ENCODE peak calls at places on chromosomes 4 and X, in six cellular contexts. One of them, this sample, is unnamed.

GRCh38 chr4:73646117-73646516 is 25.9 kb upstream of the RASSF6 start:
- DNase-seq in CD4-positive, alpha-beta T cell: no peak
- DNase-seq in PC-3: no peak
- DNase-seq in Right ventricle myocardium inferior: no peak
- DNase-seq in uterus: no peak
- DNase-seq in CD8-positive, alpha-beta memory T cell: no peak
- DNase-seq in this sample: no peak

GRCh38 chr4:729336-730315 is 24.0 kb downstream of the PCGF3 start:
- DNase-seq in CD8-positive, alpha-beta memory T cell: no peak
- DNase-seq in PC-3: no peak
- DNase-seq in uterus: no peak
- DNase-seq in Right ventricle myocardium inferior: no peak
- DNase-seq in CD4-positive, alpha-beta T cell: no peak
- DNase-seq in this sample: no peak

GRCh38 chr4:48970471-48970921 is 15.6 kb upstream of the CWH43 start:
- DNase-seq in PC-3: peak
- DNase-seq in Right ventricle myocardium inferior: no peak
- DNase-seq in CD8-positive, alpha-beta memory T cell: no peak
- DNase-seq in uterus: no peak
- DNase-seq in CD4-positive, alpha-beta T cell: no peak
- DNase-seq in this sample: no peak

GRCh38 chr4:16591867-16592266 is 306.6 kb downstream of the LDB2 start:
- DNase-seq in CD8-positive, alpha-beta memory T cell: no peak
- DNase-seq in CD4-positive, alpha-beta T cell: no peak
- DNase-seq in Right ventricle myocardium inferior: peak
- DNase-seq in PC-3: no peak
- DNase-seq in uterus: peak
- DNase-seq in this sample: no peak

GRCh38 chrX:136941396-136942337 is 61.1 kb upstream of the RBMX start:
- DNase-seq in CD8-positive, alpha-beta memory T cell: no peak
- DNase-seq in Right ventricle myocardium inferior: no peak
- DNase-seq in uterus: no peak
- DNase-seq in PC-3: peak
- DNase-seq in CD4-positive, alpha-beta T cell: no peak
- DNase-seq in this sample: no peak

GRCh38 chrX:152895724-152896420 is 2.0 kb upstream of the ZNF185 start:
- DNase-seq in CD4-positive, alpha-beta T cell: no peak
- DNase-seq in CD8-positive, alpha-beta memory T cell: no peak
- DNase-seq in Right ventricle myocardium inferior: no peak
- DNase-seq in uterus: no peak
- DNase-seq in PC-3: peak
- DNase-seq in this sample: no peak

GRCh38 chr4:44438687-44439086 is 9.9 kb downstream of the KCTD8 start:
- DNase-seq in uterus: no peak
- DNase-seq in CD4-positive, alpha-beta T cell: no peak
- DNase-seq in CD8-positive, alpha-beta memory T cell: no peak
- DNase-seq in PC-3: no peak
- DNase-seq in Right ventricle myocardium inferior: no peak
- DNase-seq in this sample: no peak

GRCh38 chrX:129980043-129980442 is 2.4 kb upstream of the BCORL1 start:
- DNase-seq in uterus: peak
- DNase-seq in PC-3: no peak
- DNase-seq in Right ventricle myocardium inferior: no peak
- DNase-seq in CD4-positive, alpha-beta T cell: no peak
- DNase-seq in CD8-positive, alpha-beta memory T cell: peak
- DNase-seq in this sample: peak

GRCh38 chrX:9519546-9520210 is 54.8 kb downstream of the TBL1X start:
- DNase-seq in Right ventricle myocardium inferior: no peak
- DNase-seq in uterus: peak
- DNase-seq in CD8-positive, alpha-beta memory T cell: no peak
- DNase-seq in PC-3: no peak
- DNase-seq in CD4-positive, alpha-beta T cell: no peak
- DNase-seq in this sample: no peak

GRCh38 chr4:3492741-3493719 is 29.9 kb downstream of the DOK7 start:
- DNase-seq in CD4-positive, alpha-beta T cell: no peak
- DNase-seq in Right ventricle myocardium inferior: peak
- DNase-seq in uterus: no peak
- DNase-seq in PC-3: no peak
- DNase-seq in CD8-positive, alpha-beta memory T cell: no peak
- DNase-seq in this sample: no peak

GRCh38 chrX:143570747-143571146 is 53.5 kb upstream of the SPANXN3 start:
- DNase-seq in uterus: no peak
- DNase-seq in Right ventricle myocardium inferior: no peak
- DNase-seq in CD4-positive, alpha-beta T cell: no peak
- DNase-seq in PC-3: no peak
- DNase-seq in CD8-positive, alpha-beta memory T cell: no peak
- DNase-seq in this sample: no peak

GRCh38 chr4:177191586-177191985 is 118.1 kb upstream of the NEIL3 start:
- DNase-seq in uterus: no peak
- DNase-seq in CD8-positive, alpha-beta memory T cell: no peak
- DNase-seq in PC-3: no peak
- DNase-seq in CD4-positive, alpha-beta T cell: no peak
- DNase-seq in Right ventricle myocardium inferior: no peak
- DNase-seq in this sample: no peak

GRCh38 chr4:16669036-16669435 is 229.4 kb downstream of the LDB2 start:
- DNase-seq in PC-3: no peak
- DNase-seq in CD8-positive, alpha-beta memory T cell: no peak
- DNase-seq in Right ventricle myocardium inferior: no peak
- DNase-seq in uterus: peak
- DNase-seq in CD4-positive, alpha-beta T cell: no peak
- DNase-seq in this sample: no peak

GRCh38 chr4:110107868-110108267 is 90.5 kb downstream of the ELOVL6 start:
- DNase-seq in PC-3: no peak
- DNase-seq in CD4-positive, alpha-beta T cell: no peak
- DNase-seq in Right ventricle myocardium inferior: no peak
- DNase-seq in uterus: no peak
- DNase-seq in CD8-positive, alpha-beta memory T cell: no peak
- DNase-seq in this sample: no peak

GRCh38 chr4:36312511-36312910 is 31.1 kb downstream of the DTHD1 start:
- DNase-seq in PC-3: no peak
- DNase-seq in uterus: no peak
- DNase-seq in CD4-positive, alpha-beta T cell: no peak
- DNase-seq in Right ventricle myocardium inferior: no peak
- DNase-seq in CD8-positive, alpha-beta memory T cell: no peak
- DNase-seq in this sample: no peak

GRCh38 chr4:73613130-73613529 is 7.1 kb downstream of the RASSF6 start:
- DNase-seq in Right ventricle myocardium inferior: no peak
- DNase-seq in CD8-positive, alpha-beta memory T cell: no peak
- DNase-seq in uterus: no peak
- DNase-seq in PC-3: peak
- DNase-seq in CD4-positive, alpha-beta T cell: no peak
- DNase-seq in this sample: no peak

GRCh38 chrX:41373989-41374606 is 40.1 kb downstream of the DDX3X start:
- DNase-seq in CD4-positive, alpha-beta T cell: no peak
- DNase-seq in CD8-positive, alpha-beta memory T cell: no peak
- DNase-seq in Right ventricle myocardium inferior: no peak
- DNase-seq in PC-3: no peak
- DNase-seq in uterus: no peak
- DNase-seq in this sample: no peak

GRCh38 chrX:155071694-155072215 is 447 bp downstream of the BRCC3 start:
- DNase-seq in uterus: no peak
- DNase-seq in Right ventricle myocardium inferior: peak
- DNase-seq in CD8-positive, alpha-beta memory T cell: no peak
- DNase-seq in PC-3: no peak
- DNase-seq in CD4-positive, alpha-beta T cell: no peak
- DNase-seq in this sample: peak

GRCh38 chr4:186838295-186838694 is 114.6 kb upstream of the FAT1 start:
- DNase-seq in Right ventricle myocardium inferior: no peak
- DNase-seq in CD8-positive, alpha-beta memory T cell: no peak
- DNase-seq in PC-3: no peak
- DNase-seq in CD4-positive, alpha-beta T cell: no peak
- DNase-seq in uterus: no peak
- DNase-seq in this sample: no peak

GRCh38 chrX:85365370-85365995 is 14.0 kb downstream of the POF1B start:
- DNase-seq in CD8-positive, alpha-beta memory T cell: no peak
- DNase-seq in CD4-positive, alpha-beta T cell: no peak
- DNase-seq in uterus: no peak
- DNase-seq in Right ventricle myocardium inferior: no peak
- DNase-seq in PC-3: no peak
- DNase-seq in this sample: no peak

GRCh38 chr4:101885574-101885973 is 95.0 kb downstream of the BANK1 start:
- DNase-seq in uterus: no peak
- DNase-seq in CD8-positive, alpha-beta memory T cell: no peak
- DNase-seq in Right ventricle myocardium inferior: no peak
- DNase-seq in PC-3: peak
- DNase-seq in CD4-positive, alpha-beta T cell: no peak
- DNase-seq in this sample: no peak

GRCh38 chr4:24643774-24644520 is 59.6 kb upstream of the DHX15 start:
- DNase-seq in CD8-positive, alpha-beta memory T cell: no peak
- DNase-seq in Right ventricle myocardium inferior: no peak
- DNase-seq in uterus: no peak
- DNase-seq in PC-3: peak
- DNase-seq in CD4-positive, alpha-beta T cell: no peak
- DNase-seq in this sample: no peak

GRCh38 chr4:68490826-68491457 is 43.7 kb downstream of the TMPRSS11E start:
- DNase-seq in PC-3: no peak
- DNase-seq in Right ventricle myocardium inferior: no peak
- DNase-seq in CD8-positive, alpha-beta memory T cell: no peak
- DNase-seq in uterus: no peak
- DNase-seq in CD4-positive, alpha-beta T cell: no peak
- DNase-seq in this sample: no peak

GRCh38 chrX:9627827-9628406 is 137.7 kb downstream of the GPR143 start:
- DNase-seq in uterus: no peak
- DNase-seq in CD4-positive, alpha-beta T cell: no peak
- DNase-seq in PC-3: no peak
- DNase-seq in Right ventricle myocardium inferior: no peak
- DNase-seq in CD8-positive, alpha-beta memory T cell: no peak
- DNase-seq in this sample: no peak

GRCh38 chrX:99703467-99703866 is 706.6 kb downstream of the PCDH19 start:
- DNase-seq in PC-3: no peak
- DNase-seq in CD4-positive, alpha-beta T cell: no peak
- DNase-seq in uterus: no peak
- DNase-seq in CD8-positive, alpha-beta memory T cell: no peak
- DNase-seq in Right ventricle myocardium inferior: no peak
- DNase-seq in this sample: no peak

GRCh38 chrX:68848189-68848940 is 19.5 kb downstream of the EFNB1 start:
- DNase-seq in uterus: no peak
- DNase-seq in CD4-positive, alpha-beta T cell: no peak
- DNase-seq in Right ventricle myocardium inferior: no peak
- DNase-seq in PC-3: no peak
- DNase-seq in CD8-positive, alpha-beta memory T cell: no peak
- DNase-seq in this sample: no peak

This sample was measured in psoas muscle.